ENCODE peak calls at places on chromosomes 3 and 15, in seven cellular contexts. Z, X, U, T, I, J and D are unnamed samples.

GRCh38 chr15:67110400-67110799 is 45.0 kb downstream of the SMAD3 start:
- DNase-seq in Z (no peak), X (no peak), U (no peak), T (no peak), I (no peak), J (peak), D (no peak)

GRCh38 chr3:108486910-108487309 is 23.5 kb downstream of the MYH15 start:
- DNase-seq in Z (no peak), X (peak), U (no peak), T (no peak), I (peak), J (peak), D (peak)

GRCh38 chr3:116064646-116065045 is 380.6 kb downstream of the LSAMP start:
- DNase-seq in Z (no peak), X (peak), U (no peak), T (no peak), I (no peak), J (peak), D (no peak)

GRCh38 chr3:60080648-60081047 is 1030.8 kb upstream of the CFAP20DC start:
- DNase-seq in Z (no peak), X (no peak), U (no peak), T (no peak), I (no peak), J (no peak), D (peak)

GRCh38 chr15:91885714-91886265 is 32.3 kb downstream of the SLCO3A1 start:
- DNase-seq in Z (no peak), X (no peak), U (no peak), T (no peak), I (peak), J (no peak), D (no peak)

GRCh38 chr15:84929795-84930371 is 45.4 kb downstream of the SLC28A1 start:
- DNase-seq in Z (no peak), X (peak), U (peak), T (no peak), I (no peak), J (peak), D (peak)

GRCh38 chr3:72659609-72660008 is 188.6 kb downstream of the SHQ1 start:
- DNase-seq in Z (no peak), X (no peak), U (no peak), T (no peak), I (no peak), J (peak), D (no peak)

GRCh38 chr3:2001306-2002108 is 97.2 kb upstream of the CNTN4 start:
- DNase-seq in Z (no peak), X (no peak), U (no peak), T (no peak), I (no peak), J (no peak), D (no peak)

GRCh38 chr3:25687742-25688141 is 23.0 kb upstream of the TOP2B start:
- DNase-seq in Z (no peak), X (no peak), U (no peak), T (no peak), I (no peak), J (no peak), D (no peak)

GRCh38 chr3:29453278-29453961 is 172.5 kb downstream of the RBMS3 start:
- DNase-seq in Z (no peak), X (no peak), U (no peak), T (no peak), I (peak), J (peak), D (no peak)

GRCh38 chr15:89333011-89333860 is 1.4 kb downstream of the POLG start:
- DNase-seq in Z (no peak), X (no peak), U (no peak), T (no peak), I (no peak), J (no peak), D (no peak)

GRCh38 chr3:192188218-192188835 is 539.0 kb downstream of the FGF12 start:
- DNase-seq in Z (no peak), X (peak), U (peak), T (no peak), I (peak), J (peak), D (peak)

GRCh38 chr3:169914321-169914720 is 2.9 kb downstream of the SAMD7 start:
- DNase-seq in Z (no peak), X (peak), U (no peak), T (no peak), I (no peak), J (peak), D (peak)

GRCh38 chr15:64901141-64901540 is 10.6 kb upstream of the ANKDD1A start:
- DNase-seq in Z (no peak), X (no peak), U (no peak), T (no peak), I (no peak), J (no peak), D (no peak)

GRCh38 chr3:128296469-128297251 is 143.4 kb downstream of the EEFSEC start:
- DNase-seq in Z (no peak), X (no peak), U (peak), T (no peak), I (no peak), J (no peak), D (no peak)

GRCh38 chr3:196988241-196989029 is 19.8 kb upstream of the PIGZ start:
- DNase-seq in Z (no peak), X (no peak), U (no peak), T (no peak), I (no peak), J (no peak), D (no peak)

GRCh38 chr3:63135362-63135761 is 142.7 kb upstream of the SYNPR start:
- DNase-seq in Z (no peak), X (no peak), U (no peak), T (no peak), I (no peak), J (no peak), D (peak)